ENCODE peak calls at places on chromosomes 5 and 9, in ten cellular contexts. K is fibroblast of lung, T is suprapubic skin, E is GM23338, Y is cardiac muscle cell, G is AG04450, U is uterus, D is hepatocyte, B is epithelial cell of proximal tubule, O is astrocyte of the cerebellum. X is an unnamed sample.

GRCh38 chr5:36691993-36692392 is 85.6 kb downstream of the SLC1A3 start:
- DNase-seq in Y (no peak), E (no peak), D (no peak), U (no peak), B (no peak), T (no peak), O (no peak), K (peak), G (no peak), X (no peak)

GRCh38 chr5:35617435-35618296 is at the start of gene SPEF2:
- DNase-seq in K (peak), T (peak), G (peak), U (peak), Y (peak), E (peak), D (peak), B (peak), O (peak), X (peak)

GRCh38 chr5:178589180-178590140 is 733 bp downstream of the COL23A1 start:
- DNase-seq in E (peak), O (no peak), K (peak), B (no peak), U (no peak), T (no peak), Y (peak), D (peak), G (no peak), X (no peak)

GRCh38 chr9:93098236-93098946 is 2.4 kb downstream of the CARD19 start:
- DNase-seq in Y (no peak), O (peak), D (peak), U (peak), G (peak), T (peak), E (no peak), K (peak), B (peak), X (peak)

GRCh38 chr9:127539982-127540663 is 72.0 kb upstream of the STXBP1 start:
- DNase-seq in T (no peak), Y (no peak), K (peak), O (no peak), E (no peak), B (no peak), G (no peak), D (no peak), U (no peak), X (no peak)

GRCh38 chr5:135246605-135246922 is 152.5 kb downstream of the MACROH2A1 start:
- DNase-seq in G (no peak), T (no peak), D (no peak), O (no peak), E (no peak), B (no peak), U (no peak), K (no peak), Y (no peak), X (no peak)

GRCh38 chr5:78984020-78984610 is 995 bp downstream of the ARSB start:
- DNase-seq in U (no peak), G (no peak), T (no peak), D (no peak), K (peak), E (peak), B (no peak), O (no peak), Y (no peak), X (no peak)

GRCh38 chr5:151912360-151912759 is 12.3 kb downstream of the GLRA1 start:
- DNase-seq in K (peak), O (no peak), G (no peak), B (no peak), T (no peak), Y (no peak), E (no peak), U (no peak), D (no peak), X (no peak)

GRCh38 chr5:1359713-1360112 is 14.8 kb upstream of the CLPTM1L start:
- DNase-seq in T (no peak), K (no peak), D (no peak), B (no peak), Y (no peak), O (no peak), E (no peak), G (no peak), U (no peak), X (no peak)

GRCh38 chr5:115461506-115462290 is 82.9 kb downstream of the FEM1C start:
- DNase-seq in E (no peak), B (no peak), T (no peak), U (no peak), K (peak), Y (no peak), G (peak), D (no peak), O (peak), X (no peak)

GRCh38 chr9:19036611-19037010 is 3.6 kb upstream of the SAXO1 start:
- DNase-seq in D (no peak), O (no peak), B (no peak), U (no peak), Y (no peak), K (no peak), E (no peak), T (no peak), G (no peak), X (no peak)

GRCh38 chr9:128733256-128733655 is 9.3 kb upstream of the ZDHHC12 start:
- DNase-seq in B (peak), Y (peak), G (peak), D (peak), E (peak), K (peak), O (peak), T (no peak), U (peak), X (peak)
- TF ChIP-seq CTCF in B (peak), Y (peak), G (peak), D (peak), E (peak), K (peak), O (peak), T (peak), U (peak), X (peak)

DNA sequence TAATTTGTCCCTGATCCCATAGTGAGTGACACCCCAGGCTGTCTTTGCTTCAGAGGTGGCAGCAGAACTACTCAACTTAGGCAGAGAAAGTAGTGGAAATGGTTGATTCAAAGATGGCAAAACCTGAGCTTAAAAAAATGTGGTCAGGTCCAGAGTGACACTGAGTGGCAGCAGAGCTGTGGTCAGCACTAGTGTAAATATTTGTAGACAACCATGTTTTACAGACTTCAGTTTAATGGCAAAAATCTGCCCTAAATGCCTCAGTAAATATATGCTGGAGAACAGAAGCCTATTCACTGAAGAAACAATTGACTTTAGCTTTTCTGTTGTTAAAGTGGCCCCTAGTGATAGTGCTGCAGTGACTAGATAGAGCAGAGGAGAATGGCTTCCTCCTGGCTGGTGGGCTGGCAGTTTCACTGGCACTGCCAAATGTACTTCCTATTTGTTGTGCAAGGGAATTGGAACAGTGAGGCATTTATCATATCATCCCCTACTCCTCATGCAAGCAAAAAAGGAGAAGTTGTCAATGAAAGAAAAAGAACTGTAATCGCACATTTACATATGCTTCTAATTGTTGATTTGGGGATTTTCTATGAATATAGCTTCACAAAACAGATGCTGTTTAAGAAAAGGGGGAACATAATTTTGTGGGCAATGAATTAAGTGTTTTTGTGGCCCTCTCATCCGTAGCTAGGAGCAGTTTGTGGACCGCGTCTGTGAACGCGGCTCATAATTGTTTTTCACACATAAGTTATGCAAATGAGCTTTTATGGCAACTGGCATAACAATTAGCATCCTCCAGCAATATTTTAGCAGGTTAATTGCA is 12.0 kb downstream of the PBX3 start:
- DNase-seq in E (peak), G (no peak), U (no peak), K (peak), B (no peak), T (no peak), Y (no peak), D (no peak), O (no peak), X (no peak)
- H3K4me3 ChIP-seq in E (peak), G (peak), U (no peak), K (peak), B (no peak), T (peak), Y (no peak), D (no peak), O (peak), X (no peak)

GRCh38 chr9:2023042-2023441 is 7.9 kb downstream of the SMARCA2 start:
- DNase-seq in Y (no peak), B (no peak), E (no peak), O (no peak), K (no peak), U (no peak), G (no peak), T (no peak), D (no peak), X (no peak)
- TF ChIP-seq CTCF in Y (no peak), B (no peak), E (no peak), O (no peak), K (no peak), U (no peak), G (no peak), T (no peak), D (no peak), X (no peak)

GRCh38 chr9:88818495-88819201 is 172.6 kb upstream of the S1PR3 start:
- DNase-seq in K (peak), O (peak), E (peak), D (no peak), U (no peak), B (no peak), G (no peak), T (no peak), Y (peak), X (no peak)
- H3K4me3 ChIP-seq in K (no peak), O (no peak), E (peak), D (no peak), U (no peak), B (no peak), G (no peak), T (no peak), Y (no peak), X (no peak)

DNA sequence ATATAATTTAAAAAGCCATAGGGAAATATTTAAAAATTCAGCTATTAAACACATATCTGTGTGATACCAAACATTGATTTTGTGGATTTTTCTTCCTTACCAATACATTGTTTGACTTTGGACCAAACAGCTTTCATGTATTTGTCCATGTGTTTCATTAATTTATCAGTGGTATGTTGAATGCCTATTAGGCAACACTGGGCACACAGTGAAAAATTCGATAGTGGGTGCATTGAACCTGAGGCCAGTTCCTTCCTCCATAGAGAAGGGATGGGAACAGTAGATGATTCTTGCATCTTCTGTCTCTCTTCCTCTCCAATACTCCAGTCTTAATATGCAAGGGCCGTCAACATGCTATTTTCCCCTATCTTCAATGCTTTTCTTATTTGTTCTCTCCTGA is 110.2 kb upstream of the NR3C1 start:
- DNase-seq in U (no peak), T (no peak), E (no peak), D (no peak), O (no peak), K (no peak), B (no peak), G (no peak), Y (no peak), X (no peak)
- TF ChIP-seq CTCF in U (no peak), T (no peak), E (no peak), D (no peak), O (no peak), K (no peak), B (no peak), G (no peak), Y (no peak), X (no peak)

GRCh38 chr5:171418982-171419662 is at the start of gene FGF18:
- DNase-seq in O (peak), D (peak), Y (peak), B (no peak), E (peak), K (peak), T (peak), G (no peak), U (no peak), X (no peak)
- H3K4me3 ChIP-seq in O (peak), D (peak), Y (peak), B (peak), E (peak), K (peak), T (peak), G (peak), U (peak), X (peak)

DNA sequence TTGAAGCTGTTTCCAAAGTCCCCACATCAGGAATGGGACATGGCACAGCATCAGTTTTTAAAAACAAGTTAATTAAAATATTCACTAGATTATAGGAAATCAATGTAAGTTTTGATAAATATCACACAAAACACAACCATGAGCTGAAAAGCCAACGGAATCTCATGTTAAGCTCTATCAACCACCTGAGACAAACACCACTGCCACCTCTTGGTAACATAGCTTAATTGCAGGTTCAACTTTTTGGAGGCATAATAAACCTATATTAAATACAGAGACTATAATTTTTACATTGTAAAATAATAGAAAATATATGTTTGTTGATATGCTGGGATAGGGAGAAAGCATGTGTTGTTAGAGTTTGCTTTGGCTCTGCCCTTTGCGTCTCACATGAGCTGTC is 126.1 kb downstream of the SV2C start:
- DNase-seq in D (no peak), O (no peak), U (no peak), B (no peak), G (no peak), E (peak), Y (no peak), T (no peak), K (no peak), X (no peak)
- TF ChIP-seq CTCF in D (no peak), O (no peak), U (no peak), B (peak), G (no peak), E (peak), Y (no peak), T (no peak), K (no peak), X (no peak)

GRCh38 chr5:141557681-141558136 is 61.1 kb downstream of the DIAPH1 start:
- DNase-seq in G (peak), U (peak), T (peak), D (peak), Y (peak), K (peak), B (peak), E (peak), O (peak), X (peak)
- H3K4me3 ChIP-seq in G (peak), U (peak), T (peak), D (no peak), Y (peak), K (peak), B (no peak), E (peak), O (peak), X (no peak)

GRCh38 chr5:104431946-104432345 is 869.4 kb upstream of the NUDT12 start:
- DNase-seq in O (no peak), U (no peak), G (no peak), Y (no peak), B (no peak), E (no peak), K (no peak), D (no peak), T (no peak), X (no peak)

GRCh38 chr5:104430977-104431620 is 868.5 kb upstream of the NUDT12 start:
- DNase-seq in D (no peak), G (no peak), U (no peak), E (no peak), Y (no peak), O (no peak), K (no peak), T (no peak), B (no peak), X (no peak)

DNA sequence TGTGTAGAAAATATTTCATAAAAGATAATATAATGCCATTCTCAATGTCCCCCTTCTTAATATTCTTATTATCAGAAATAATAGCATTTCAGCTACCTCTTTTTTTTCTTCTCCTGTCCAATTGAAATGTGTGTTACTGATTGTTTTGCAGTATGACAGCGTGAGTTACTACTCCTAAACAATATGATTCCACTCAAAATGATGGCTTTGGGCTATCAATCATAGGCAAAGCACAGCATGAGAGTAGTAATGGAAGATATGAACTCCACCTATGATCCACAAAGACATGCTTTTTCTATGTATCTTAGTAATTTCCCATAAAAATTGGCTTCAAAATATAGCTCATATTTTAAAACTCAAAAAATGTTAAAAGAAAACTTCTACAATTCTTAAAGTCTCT is 867.3 kb upstream of the NUDT12 start:
- DNase-seq in U (no peak), G (no peak), O (no peak), K (no peak), D (no peak), E (no peak), T (no peak), B (no peak), Y (no peak), X (no peak)
- TF ChIP-seq CTCF in U (no peak), G (no peak), O (no peak), K (no peak), D (no peak), E (no peak), T (no peak), B (no peak), Y (no peak), X (no peak)

GRCh38 chr9:34992376-34992951 is 2.9 kb downstream of the DNAJB5 start:
- DNase-seq in Y (no peak), D (peak), K (peak), O (peak), G (peak), B (peak), E (no peak), U (peak), T (peak), X (peak)

GRCh38 chr9:34989946-34990635 is 546 bp downstream of the DNAJB5 start:
- DNase-seq in K (peak), Y (peak), T (peak), U (peak), G (no peak), D (peak), B (no peak), E (peak), O (no peak), X (no peak)

GRCh38 chr9:34991833-34992375 is 2.4 kb downstream of the DNAJB5 start:
- DNase-seq in U (peak), K (peak), T (peak), B (no peak), Y (peak), E (peak), D (peak), O (no peak), G (no peak), X (no peak)

GRCh38 chr9:34989056-34989945 is at the start of gene DNAJB5:
- DNase-seq in D (peak), B (peak), U (peak), G (peak), E (peak), K (peak), O (peak), T (peak), Y (peak), X (peak)

DNA sequence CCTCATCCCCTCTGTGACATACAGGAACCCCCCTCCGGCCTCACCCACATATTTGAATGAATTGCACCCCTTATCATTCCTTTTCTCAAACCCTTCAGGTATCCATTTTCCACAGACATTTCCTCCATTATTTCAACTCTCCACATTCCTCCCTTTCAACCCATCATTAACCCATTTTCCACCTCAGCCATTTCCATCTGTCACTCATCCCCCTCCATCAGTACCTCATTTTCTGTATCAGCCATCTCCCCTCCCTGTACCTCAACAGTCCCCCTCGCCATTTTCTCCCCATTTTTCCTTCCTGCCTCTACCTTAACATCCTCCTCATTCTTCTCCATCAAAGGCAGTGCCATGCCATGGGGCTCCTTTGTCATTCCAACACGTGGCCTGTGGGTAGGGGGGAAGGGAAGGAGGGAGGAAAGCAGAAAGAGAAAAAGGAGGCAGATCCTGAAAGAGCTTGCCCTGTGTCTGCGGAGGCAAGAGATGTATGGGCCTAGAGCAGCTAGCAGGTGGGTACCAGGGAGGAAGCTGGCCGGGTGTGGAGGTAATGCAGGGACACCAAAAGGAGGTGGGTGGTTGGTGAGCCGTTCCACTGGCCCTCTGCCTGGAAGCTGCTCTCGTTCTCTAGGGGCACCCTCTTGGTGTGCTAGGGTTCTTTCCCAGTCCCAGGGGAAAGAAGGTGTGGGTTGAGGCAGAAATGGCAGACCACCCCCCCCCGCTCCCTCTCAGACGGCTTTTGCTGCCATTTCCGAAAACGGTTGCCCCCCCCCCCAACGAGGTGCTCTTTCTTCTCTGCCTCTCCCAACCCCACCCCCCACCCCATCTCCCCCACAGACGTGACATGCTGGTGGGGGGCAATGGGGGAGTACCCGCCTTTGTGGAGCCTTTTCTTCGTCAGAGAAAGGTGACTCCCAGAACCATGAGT is 1.6 kb downstream of the DNAJB5 start:
- DNase-seq in O (no peak), E (peak), T (peak), G (no peak), B (no peak), U (peak), D (no peak), K (no peak), Y (no peak), X (no peak)
- H3K4me3 ChIP-seq in O (peak), E (peak), T (peak), G (peak), B (peak), U (peak), D (no peak), K (no peak), Y (peak), X (no peak)